ENCODE peak calls at places on chromosomes 2 and 18, in seven cellular contexts. R, S, L, F, J, K and H are unnamed samples. For H3K4me1, the result is how much of the 10 kb centered on the place peaks cover.

GRCh38 chr2:9287400-9288059 is 80.9 kb downstream of the ASAP2 start:
- DNase-seq in R (no peak), S (no peak), L (peak), F (no peak), J (no peak), K (peak), H (peak)

GRCh38 chr2:155100261-155100660 is 401.8 kb downstream of the KCNJ3 start:
- DNase-seq in R (no peak), S (no peak), L (no peak), F (no peak), J (no peak), K (peak), H (no peak)

GRCh38 chr2:195620499-195620898 is 36.5 kb upstream of the SLC39A10 start:
- DNase-seq in R (no peak), S (no peak), L (no peak), F (no peak), J (no peak), K (no peak), H (no peak)

GRCh38 chr2:162011718-162012564 is 62.1 kb downstream of the DPP4 start:
- DNase-seq in R (no peak), S (no peak), L (no peak), F (no peak), J (peak), K (no peak), H (no peak)

GRCh38 chr2:144988591-144988990 is 468.7 kb upstream of the ZEB2 start:
- DNase-seq in R (no peak), S (no peak), L (no peak), F (no peak), J (no peak), K (no peak), H (no peak)

GRCh38 chr18:12703714-12704113 is 872 bp downstream of the PSMG2 start:
- DNase-seq in R (no peak), S (no peak), L (peak), F (no peak), J (no peak), K (no peak), H (no peak)

GRCh38 chr2:169260246-169260645 is 102.1 kb downstream of the LRP2 start:
- DNase-seq in R (no peak), S (no peak), L (no peak), F (no peak), J (no peak), K (no peak), H (no peak)

GRCh38 chr2:197223455-197223854 is 87.1 kb downstream of the ANKRD44 start:
- DNase-seq in R (no peak), S (no peak), L (no peak), F (no peak), J (no peak), K (no peak), H (no peak)

GRCh38 chr2:192885569-192886160 is 690.9 kb upstream of the TMEFF2 start:
- DNase-seq in R (no peak), S (no peak), L (no peak), F (no peak), J (no peak), K (no peak), H (no peak)

GRCh38 chr18:12255626-12256026 is 1.5 kb downstream of the CIDEA start:
- DNase-seq in R (peak), S (no peak), L (peak), F (no peak), J (no peak), K (peak), H (peak)

GRCh38 chr2:61670591-61671503 is 132.7 kb upstream of the XPO1 start:
- DNase-seq in R (peak), S (no peak), L (peak), F (no peak), J (peak), K (no peak), H (no peak)

GRCh38 chr2:192195548-192196418 is 1.1 kb upstream of the TMEFF2 start:
- DNase-seq in R (peak), S (no peak), L (peak), F (peak), J (no peak), K (no peak), H (no peak)

GRCh38 chr2:60515751-60516226 is 37.7 kb downstream of the BCL11A start:
- DNase-seq in R (no peak), S (no peak), L (peak), F (no peak), J (no peak), K (no peak), H (no peak)

GRCh38 chr2:7468955-7469354 is 551.7 kb downstream of the RNF144A start:
- DNase-seq in R (no peak), S (no peak), L (no peak), F (no peak), J (no peak), K (no peak), H (no peak)

GRCh38 chr2:98134601-98135000 is 47.6 kb downstream of the VWA3B start:
- DNase-seq in R (no peak), S (no peak), L (no peak), F (no peak), J (no peak), K (no peak), H (no peak)

GRCh38 chr2:71069376-71069775 is 928 bp downstream of the NAGK start:
- DNase-seq in R (no peak), S (no peak), L (no peak), F (no peak), J (no peak), K (no peak), H (peak)
- H3K4me1 ChIP-seq in R (under half), S (under half), L (under half), F (under half), J (under half), K (under half), H (under half)

DNA sequence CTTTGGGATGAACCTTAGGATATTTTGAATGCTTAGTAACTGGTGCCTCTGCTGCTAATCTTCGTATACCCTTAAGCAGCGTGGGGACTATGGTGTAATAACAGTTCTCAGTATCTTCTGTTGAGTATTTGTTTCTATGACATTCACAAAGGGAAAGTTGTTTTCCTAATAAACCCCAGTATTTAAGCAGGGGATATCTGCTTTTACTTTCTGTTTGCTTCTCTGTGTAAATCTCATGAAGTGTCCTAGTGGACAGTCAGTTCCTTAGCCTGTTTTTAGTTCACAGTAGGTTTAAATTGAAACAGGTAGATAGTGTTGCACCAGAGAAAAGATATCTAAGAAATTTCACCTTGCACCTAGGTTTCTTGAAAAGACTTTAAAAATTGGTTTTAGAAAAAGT is 14.9 kb downstream of the KIAA1328 start:
- DNase-seq in R (no peak), S (no peak), L (peak), F (no peak), J (no peak), K (no peak), H (no peak)
- TF ChIP-seq CTCF in R (no peak), S (no peak), L (peak), F (no peak), J (no peak), K (no peak), H (no peak)

GRCh38 chr2:10592652-10593051 is 97.1 kb downstream of the NOL10 start:
- DNase-seq in R (no peak), S (no peak), L (no peak), F (no peak), J (no peak), K (no peak), H (no peak)

GRCh38 chr2:10588911-10589310 is 100.9 kb downstream of the NOL10 start:
- DNase-seq in R (no peak), S (no peak), L (no peak), F (no peak), J (no peak), K (no peak), H (no peak)

GRCh38 chr2:10591207-10591606 is 98.6 kb downstream of the NOL10 start:
- DNase-seq in R (no peak), S (no peak), L (peak), F (no peak), J (no peak), K (no peak), H (no peak)

GRCh38 chr2:10594481-10594880 is 95.3 kb downstream of the NOL10 start:
- DNase-seq in R (no peak), S (no peak), L (no peak), F (no peak), J (no peak), K (no peak), H (no peak)

GRCh38 chr2:10590742-10591141 is 99.0 kb downstream of the NOL10 start:
- DNase-seq in R (no peak), S (no peak), L (no peak), F (no peak), J (no peak), K (no peak), H (no peak)
- H3K4me1 ChIP-seq in R (under half), S (under half), L (under half), F (under half), J (under half), K (under half), H (under half)

DNA sequence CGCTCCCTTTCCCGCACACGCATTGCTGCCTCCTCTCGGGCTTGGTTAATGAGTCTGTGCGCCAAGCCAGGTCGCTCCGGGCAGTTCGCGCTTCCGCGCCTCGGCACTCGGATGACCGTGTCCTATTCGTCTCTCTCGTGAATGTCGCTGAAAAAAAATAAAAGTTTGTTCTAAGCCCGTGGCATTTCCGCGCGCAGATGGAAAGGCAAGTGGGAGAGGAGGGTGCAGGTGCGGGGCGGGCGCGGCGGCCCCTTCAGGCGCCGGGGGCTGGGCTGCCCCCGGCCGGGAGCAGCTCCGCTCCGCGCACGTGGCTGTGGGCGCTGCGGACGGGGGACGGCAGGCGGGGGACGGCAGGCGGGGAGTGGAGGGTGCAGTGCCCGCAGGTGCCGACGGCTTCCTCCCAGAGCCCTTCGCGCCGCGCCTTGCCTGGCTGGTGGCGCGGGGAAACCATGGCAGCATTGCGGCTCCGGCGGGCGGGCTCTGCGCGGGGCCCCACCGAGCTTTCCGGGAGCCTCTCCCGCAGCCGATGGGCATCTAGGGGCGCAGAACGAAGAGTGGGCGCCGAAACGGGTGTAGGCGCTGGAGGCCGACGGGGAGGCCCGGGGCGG is 159.6 kb upstream of the SIX2 start:
- DNase-seq in R (peak), S (no peak), L (no peak), F (no peak), J (no peak), K (no peak), H (no peak)
- TF ChIP-seq CTCF in R (no peak), S (no peak), L (peak), F (no peak), J (no peak), K (no peak), H (no peak)